ENCODE peak calls at places on chromosomes 11 and 22, in seven cellular contexts. V is KG1; S is glutamatergic neuron; G is NCI-H2107; T is midbrain; D is stimulated activated CD4-positive, alpha-beta T cell treated with anti-CD3 and anti-CD28 coated beads, Interleukin-1b, Interleukin-23, amount 100 ng/mL, for 24 hours; L is NCI-H82. M is an unnamed sample.

GRCh38 chr11:128886401-128887119 is 4.6 kb upstream of the KCNJ5 start:
- DNase-seq in V (no peak), S (no peak), G (peak), T (no peak), D (no peak), L (peak), M (no peak)

GRCh38 chr11:66841861-66842260 is 1.4 kb upstream of the RCE1 start:
- DNase-seq in V (no peak), S (no peak), G (no peak), T (no peak), D (no peak), L (no peak), M (no peak)

GRCh38 chr22:36577019-36577418 is 48.1 kb upstream of the EIF3D start:
- DNase-seq in V (no peak), S (no peak), G (no peak), T (no peak), D (no peak), L (no peak), M (no peak)

GRCh38 chr11:130675917-130676316 is 227.5 kb downstream of the ADAMTS15 start:
- DNase-seq in V (no peak), S (no peak), G (no peak), T (no peak), D (no peak), L (no peak), M (no peak)

GRCh38 chr11:119935341-119935925 is 202.5 kb downstream of the TRIM29 start:
- DNase-seq in V (no peak), S (no peak), G (no peak), T (peak), D (no peak), L (no peak), M (no peak)

GRCh38 chr11:72776844-72777754 is 16.7 kb downstream of the STARD10 start:
- DNase-seq in V (no peak), S (no peak), G (no peak), T (peak), D (no peak), L (no peak), M (no peak)

GRCh38 chr11:126233391-126233790 is 21.8 kb downstream of the FAM118B start:
- DNase-seq in V (no peak), S (no peak), G (no peak), T (no peak), D (no peak), L (no peak), M (no peak)

GRCh38 chr22:50399751-50400331 is 56.7 kb downstream of the PPP6R2 start:
- DNase-seq in V (no peak), S (peak), G (no peak), T (peak), D (no peak), L (peak), M (peak)

GRCh38 chr22:39917776-39918493 is 17.1 kb downstream of the GRAP2 start:
- DNase-seq in V (no peak), S (no peak), G (no peak), T (no peak), D (no peak), L (no peak), M (no peak)

GRCh38 chr11:125164422-125165110 is at the start of gene PKNOX2:
- DNase-seq in V (peak), S (peak), G (no peak), T (peak), D (peak), L (peak), M (no peak)

GRCh38 chr11:84886344-84886743 is 740.8 kb downstream of the DLG2 start:
- DNase-seq in V (no peak), S (no peak), G (no peak), T (no peak), D (no peak), L (no peak), M (no peak)

GRCh38 chr11:120832609-120833221 is 191.2 kb upstream of the TBCEL start:
- DNase-seq in V (no peak), S (no peak), G (no peak), T (peak), D (no peak), L (peak), M (no peak)

GRCh38 chr11:71076021-71076420 is 176.4 kb downstream of the SHANK2 start:
- DNase-seq in V (no peak), S (no peak), G (no peak), T (no peak), D (no peak), L (no peak), M (no peak)

GRCh38 chr11:95067828-95068244 is 1.1 kb downstream of the SRSF8 start:
- DNase-seq in V (peak), S (no peak), G (no peak), T (no peak), D (peak), L (no peak), M (peak)

GRCh38 chr11:69923196-69923595 is 104.0 kb upstream of the FGF3 start:
- DNase-seq in V (no peak), S (peak), G (no peak), T (no peak), D (no peak), L (no peak), M (no peak)

GRCh38 chr11:69129647-69130046 is 26.1 kb upstream of the SMIM38 start:
- DNase-seq in V (no peak), S (no peak), G (no peak), T (no peak), D (no peak), L (no peak), M (no peak)

GRCh38 chr11:9405721-9406120 is 21.3 kb downstream of the IPO7 start:
- DNase-seq in V (no peak), S (no peak), G (no peak), T (no peak), D (no peak), L (no peak), M (no peak)

GRCh38 chr11:120589376-120589775 is 77.8 kb downstream of the GRIK4 start:
- DNase-seq in V (no peak), S (no peak), G (no peak), T (no peak), D (no peak), L (no peak), M (no peak)

GRCh38 chr11:12213920-12214319 is 103.5 kb downstream of the MICAL2 start:
- DNase-seq in V (no peak), S (no peak), G (no peak), T (no peak), D (no peak), L (no peak), M (no peak)

GRCh38 chr22:46946383-46946965 is 184.0 kb downstream of the TBC1D22A start:
- DNase-seq in V (no peak), S (no peak), G (no peak), T (no peak), D (no peak), L (no peak), M (no peak)

GRCh38 chr11:77801477-77801876 is 19.0 kb downstream of the RSF1 start:
- DNase-seq in V (no peak), S (no peak), G (no peak), T (no peak), D (no peak), L (no peak), M (no peak)

GRCh38 chr11:9672288-9672916 is 8.5 kb downstream of the SWAP70 start:
- DNase-seq in V (no peak), S (no peak), G (no peak), T (no peak), D (no peak), L (no peak), M (no peak)

GRCh38 chr22:30221121-30221992 is 25.2 kb downstream of the LIF start:
- DNase-seq in V (peak), S (no peak), G (no peak), T (no peak), D (no peak), L (no peak), M (no peak)

GRCh38 chr22:46812786-46813185 is 50.3 kb downstream of the TBC1D22A start:
- DNase-seq in V (no peak), S (no peak), G (no peak), T (no peak), D (no peak), L (no peak), M (no peak)

GRCh38 chr11:3161720-3162409 is 3.2 kb downstream of the OSBPL5 start:
- DNase-seq in V (no peak), S (peak), G (no peak), T (no peak), D (no peak), L (no peak), M (no peak)

GRCh38 chr22:43562843-43563242 is 151.0 kb downstream of the MPPED1 start:
- DNase-seq in V (no peak), S (no peak), G (no peak), T (no peak), D (no peak), L (no peak), M (no peak)

GRCh38 chr11:134915212-134915611 is 503.2 kb upstream of the B3GAT1 start:
- DNase-seq in V (no peak), S (no peak), G (no peak), T (no peak), D (no peak), L (no peak), M (no peak)

GRCh38 chr11:71304491-71304890 is 52.1 kb upstream of the SHANK2 start:
- DNase-seq in V (no peak), S (no peak), G (no peak), T (no peak), D (no peak), L (no peak), M (no peak)

GRCh38 chr11:43269229-43269928 is 42.4 kb upstream of the API5 start:
- DNase-seq in V (no peak), S (peak), G (no peak), T (peak), D (no peak), L (peak), M (no peak)

GRCh38 chr11:83508804-83509203 is 222.6 kb upstream of the CCDC90B start:
- DNase-seq in V (no peak), S (no peak), G (no peak), T (no peak), D (no peak), L (peak), M (peak)

GRCh38 chr11:111814106-111814505 is 47.9 kb upstream of the PPP2R1B start:
- DNase-seq in V (no peak), S (no peak), G (no peak), T (no peak), D (no peak), L (no peak), M (no peak)

GRCh38 chr22:31347251-31348008 is 1.3 kb upstream of the PATZ1 start:
- DNase-seq in V (peak), S (peak), G (peak), T (peak), D (no peak), L (peak), M (peak)

GRCh38 chr11:47409440-47410403 is 1.3 kb downstream of the SLC39A13 start:
- DNase-seq in V (no peak), S (no peak), G (no peak), T (no peak), D (no peak), L (no peak), M (no peak)

GRCh38 chr22:48871176-48871840 is 956.4 kb downstream of the BRD1 start:
- DNase-seq in V (no peak), S (no peak), G (no peak), T (no peak), D (no peak), L (no peak), M (no peak)

GRCh38 chr11:44082645-44083044 is 12.8 kb upstream of the EXT2 start:
- DNase-seq in V (no peak), S (no peak), G (no peak), T (no peak), D (no peak), L (no peak), M (no peak)

GRCh38 chr11:104402812-104403521 is 239.0 kb upstream of the PDGFD start:
- DNase-seq in V (no peak), S (no peak), G (no peak), T (no peak), D (no peak), L (no peak), M (peak)

GRCh38 chr22:27709919-27710452 is 91.6 kb downstream of the MN1 start:
- DNase-seq in V (no peak), S (no peak), G (no peak), T (no peak), D (no peak), L (no peak), M (no peak)

GRCh38 chr22:26707581-26707980 is 50.2 kb downstream of the MIAT start:
- DNase-seq in V (no peak), S (no peak), G (no peak), T (no peak), D (no peak), L (no peak), M (no peak)

GRCh38 chr11:128765571-128766530 is 72.0 kb downstream of the FLI1 start:
- DNase-seq in V (no peak), S (no peak), G (no peak), T (no peak), D (no peak), L (no peak), M (no peak)